ENCODE peak calls at places on chromosomes 12 and 14, in six cellular contexts. Q is cardiac fibroblast; F is NCI-H1105; O is GDM1; J is stimulated activated CD8-positive, alpha-beta memory T cell treated with anti-CD3 and anti-CD28 coated beads, Interleukin-15, amount 100 ng/mL, for 24 hours; C is GM04504. X is an unnamed sample.

GRCh38 chr12:121805800-121806555 is 2.2 kb downstream of the SETD1B start:
- DNase-seq in Q (no peak), F (no peak), O (no peak), J (no peak), C (no peak), X (no peak)

GRCh38 chr14:75094896-75095295 is 25.5 kb downstream of the ZC2HC1C start:
- DNase-seq in Q (peak; percentile 25), F (no peak), O (no peak), J (no peak), C (no peak), X (no peak)

GRCh38 chr14:67268456-67269115 is 27.4 kb downstream of the PALS1 start:
- DNase-seq in Q (peak; percentile 35), F (no peak), O (no peak), J (no peak), C (no peak), X (no peak)

GRCh38 chr14:52703225-52703624 is 3.8 kb upstream of the PSMC6 start:
- DNase-seq in Q (peak; percentile 98), F (no peak), O (no peak), J (no peak), C (peak; percentile 95), X (no peak)

GRCh38 chr12:93727195-93727811 is 50.1 kb downstream of the CRADD start:
- DNase-seq in Q (no peak), F (no peak), O (no peak), J (no peak), C (no peak), X (no peak)

GRCh38 chr12:49189731-49190314 is 943 bp upstream of the TUBA1A start:
- DNase-seq in Q (peak; percentile 22), F (no peak), O (no peak), J (no peak), C (no peak), X (no peak)

GRCh38 chr14:52844262-52845060 is 53.1 kb upstream of the GNPNAT1 start:
- DNase-seq in Q (peak; percentile 44), F (no peak), O (no peak), J (no peak), C (no peak), X (no peak)

GRCh38 chr12:1918875-1919236 is 404 bp upstream of the CACNA2D4 start:
- DNase-seq in Q (no peak), F (no peak), O (no peak), J (no peak), C (no peak), X (no peak)

GRCh38 chr14:86086962-86087361 is 557.0 kb downstream of the FLRT2 start:
- DNase-seq in Q (no peak), F (no peak), O (no peak), J (no peak), C (no peak), X (no peak)

GRCh38 chr14:88630565-88630964 is 67.7 kb downstream of the ZC3H14 start:
- DNase-seq in Q (peak; percentile 67), F (no peak), O (no peak), J (no peak), C (no peak), X (no peak)

GRCh38 chr12:62971769-62972525 is 37.0 kb upstream of the PPM1H start:
- DNase-seq in Q (no peak), F (no peak), O (no peak), J (no peak), C (no peak), X (no peak)

GRCh38 chr12:106197906-106198623 is 49.8 kb downstream of the CKAP4 start:
- DNase-seq in Q (peak; percentile 39), F (no peak), O (no peak), J (no peak), C (peak; percentile 71), X (no peak)

GRCh38 chr12:25701290-25701689 is 148.2 kb upstream of the LMNTD1 start:
- DNase-seq in Q (peak; percentile 93), F (no peak), O (no peak), J (no peak), C (no peak), X (no peak)

GRCh38 chr14:92334050-92334449 is 11.1 kb downstream of the SLC24A4 start:
- DNase-seq in Q (no peak), F (no peak), O (no peak), J (no peak), C (no peak), X (no peak)

GRCh38 chr14:65131176-65131765 is 29.0 kb upstream of the MAX start:
- DNase-seq in Q (peak; percentile 18), F (no peak), O (no peak), J (no peak), C (peak; percentile 60), X (no peak)

GRCh38 chr12:70031046-70031445 is 206.0 kb downstream of the MYRFL start:
- DNase-seq in Q (no peak), F (no peak), O (no peak), J (no peak), C (no peak), X (no peak)

GRCh38 chr14:30445394-30445793 is 113.6 kb upstream of the G2E3 start:
- DNase-seq in Q (no peak), F (no peak), O (no peak), J (no peak), C (no peak), X (no peak)

GRCh38 chr12:116310082-116310481 is 32.6 kb upstream of the MED13L start:
- DNase-seq in Q (no peak), F (no peak), O (no peak), J (no peak), C (no peak), X (no peak)

GRCh38 chr12:21710944-21711343 is 53.3 kb upstream of the LDHB start:
- DNase-seq in Q (peak; percentile 68), F (no peak), O (no peak), J (no peak), C (peak; percentile 43), X (no peak)

X was measured in NCI-H1930.